ENCODE peak calls at places on chromosomes 11 and 22, in seven cellular contexts. R is left lung; P is nephron progenitor cell; X is psoas muscle; I is ELR; H is activated naive CD8-positive, alpha-beta T cell treated with anti-CD3 and anti-CD28 coated beads for 36 hours; A is stimulated activated CD4-positive, alpha-beta T cell treated with anti-CD3 and anti-CD28 coated beads, Interleukin-1b, Interleukin-23, amount 100 ng/mL, for 4 hours. T is an unnamed sample.

GRCh38 chr22:47055921-47056320 is 293.5 kb downstream of the TBC1D22A start:
- DNase-seq in R (peak), P (no peak), X (no peak), I (no peak), H (no peak), A (no peak), T (no peak)

GRCh38 chr11:5600374-5600851 is 4.0 kb downstream of the TRIM6 start:
- DNase-seq in R (peak), P (peak), X (peak), I (peak), H (peak), A (peak), T (peak)

GRCh38 chr11:34234086-34234740 is 123.6 kb downstream of the ABTB2 start:
- DNase-seq in R (no peak), P (peak), X (no peak), I (peak), H (peak), A (peak), T (peak)

GRCh38 chr11:4680341-4680740 is 17.3 kb downstream of the OR51E2 start:
- DNase-seq in R (no peak), P (no peak), X (no peak), I (no peak), H (no peak), A (no peak), T (no peak)

GRCh38 chr11:73347067-73347466 is 29.1 kb upstream of the RELT start:
- DNase-seq in R (no peak), P (no peak), X (no peak), I (no peak), H (no peak), A (no peak), T (no peak)

GRCh38 chr11:2214527-2215229 is 43.1 kb upstream of the TH start:
- DNase-seq in R (peak), P (no peak), X (no peak), I (no peak), H (no peak), A (no peak), T (peak)

GRCh38 chr11:115488945-115489344 is 15.3 kb downstream of the CADM1 start:
- DNase-seq in R (no peak), P (no peak), X (no peak), I (peak), H (no peak), A (no peak), T (no peak)

GRCh38 chr11:66413167-66413566 is 7.7 kb upstream of the NPAS4 start:
- DNase-seq in R (no peak), P (no peak), X (no peak), I (no peak), H (no peak), A (no peak), T (no peak)

GRCh38 chr11:67032830-67033555 is 10.1 kb downstream of the SYT12 start:
- DNase-seq in R (no peak), P (no peak), X (peak), I (peak), H (no peak), A (no peak), T (no peak)

GRCh38 chr22:22684605-22685561 is 40.5 kb downstream of the GGTLC2 start:
- DNase-seq in R (no peak), P (peak), X (no peak), I (peak), H (peak), A (no peak), T (peak)

GRCh38 chr22:31346733-31347250 is 646 bp upstream of the PATZ1 start:
- DNase-seq in R (peak), P (peak), X (peak), I (peak), H (peak), A (peak), T (peak)

GRCh38 chr11:113446938-113447337 is 28.3 kb downstream of the DRD2 start:
- DNase-seq in R (no peak), P (no peak), X (no peak), I (peak), H (no peak), A (no peak), T (no peak)

GRCh38 chr11:130909650-130910049 is 6.6 kb downstream of the SNX19 start:
- DNase-seq in R (no peak), P (no peak), X (no peak), I (peak), H (no peak), A (no peak), T (no peak)

GRCh38 chr11:8810331-8811301 is 100.4 kb upstream of the AKIP1 start:
- DNase-seq in R (peak), P (peak), X (peak), I (peak), H (peak), A (no peak), T (no peak)

GRCh38 chr11:118856314-118856713 is 27.4 kb upstream of the CXCR5 start:
- DNase-seq in R (no peak), P (no peak), X (no peak), I (no peak), H (no peak), A (no peak), T (no peak)

GRCh38 chr11:8934735-8935478 is 2.2 kb upstream of the C11orf16 start:
- DNase-seq in R (no peak), P (no peak), X (no peak), I (peak), H (no peak), A (no peak), T (no peak)

GRCh38 chr11:109851780-109852390 is 241.3 kb upstream of the ZC3H12C start:
- DNase-seq in R (no peak), P (no peak), X (no peak), I (peak), H (no peak), A (no peak), T (no peak)

GRCh38 chr11:133971871-133972270 is 15.1 kb upstream of the IGSF9B start:
- DNase-seq in R (peak), P (no peak), X (no peak), I (no peak), H (no peak), A (no peak), T (no peak)

GRCh38 chr22:31102441-31103081 is 4.8 kb downstream of the SELENOM start:
- DNase-seq in R (no peak), P (no peak), X (peak), I (peak), H (no peak), A (no peak), T (no peak)

GRCh38 chr11:117026593-117027330 is 71.5 kb downstream of the SIK3 start:
- DNase-seq in R (no peak), P (no peak), X (no peak), I (peak), H (no peak), A (no peak), T (no peak)

GRCh38 chr22:24542641-24543040 is 12.3 kb downstream of the GUCD1 start:
- DNase-seq in R (peak), P (no peak), X (peak), I (no peak), H (no peak), A (no peak), T (no peak)